ENCODE peak calls at places on chromosomes 2 and 18, in eight cellular contexts. W is transverse colon, T is HepG2, A is spleen, C is H1, M is heart left ventricle, V is suprapubic skin, D is A549. S is an unnamed sample.

GRCh38 chr2:162111958-162112850 is 38.2 kb upstream of the DPP4 start:
- DNase-seq in M (no peak), V (no peak), W (no peak), D (no peak), C (no peak), T (peak; percentile 76), A (no peak), S (no peak)

GRCh38 chr2:26130763-26131162 is 42.1 kb upstream of the GAREM2 start:
- DNase-seq in C (no peak), T (no peak), V (no peak), W (no peak), D (no peak), A (no peak), M (no peak), S (no peak)

GRCh38 chr2:147560810-147561521 is 283.9 kb upstream of the ACVR2A start:
- DNase-seq in A (no peak), M (no peak), D (no peak), C (no peak), W (no peak), V (no peak), T (no peak), S (no peak)

GRCh38 chr2:212619954-212620353 is 81.4 kb upstream of the ERBB4 start:
- DNase-seq in T (no peak), W (no peak), D (no peak), A (no peak), M (no peak), C (no peak), V (no peak), S (no peak)

GRCh38 chr2:237651761-237652160 is 24.4 kb downstream of the LRRFIP1 start:
- DNase-seq in D (no peak), V (no peak), A (no peak), W (no peak), T (no peak), C (no peak), M (no peak), S (no peak)

GRCh38 chr2:178491612-178492011 is 11.4 kb downstream of the PLEKHA3 start:
- DNase-seq in W (no peak), M (no peak), D (no peak), T (no peak), V (no peak), A (no peak), C (no peak), S (no peak)

GRCh38 chr2:85062565-85062964 is 70.6 kb upstream of the TCF7L1 start:
- DNase-seq in W (no peak), A (no peak), M (no peak), V (no peak), T (no peak), C (no peak), D (no peak), S (no peak)

GRCh38 chr2:154375625-154376020 is 322.9 kb upstream of the KCNJ3 start:
- DNase-seq in A (no peak), C (no peak), V (no peak), M (no peak), T (peak; percentile 54), W (no peak), D (peak; percentile 9), S (no peak)

GRCh38 chr18:49041677-49042570 is 91.2 kb upstream of the SMAD7 start:
- DNase-seq in A (no peak), D (no peak), W (peak; percentile 67), V (no peak), C (no peak), T (peak; percentile 40), M (no peak), S (no peak)

GRCh38 chr2:235495373-235496238 is 1.8 kb downstream of the AGAP1 start:
- DNase-seq in M (no peak), T (no peak), W (no peak), A (no peak), C (no peak), V (no peak), D (no peak), S (no peak)

GRCh38 chr2:85804583-85804982 is 50.8 kb downstream of the ATOH8 start:
- DNase-seq in V (peak; percentile 13), C (no peak), M (no peak), T (no peak), D (peak; percentile 66), A (peak; percentile 49), W (peak; percentile 5), S (peak; percentile 66)

GRCh38 chr2:195899226-195899625 is 169.4 kb downstream of the DNAH7 start:
- DNase-seq in V (no peak), A (no peak), M (no peak), C (no peak), D (no peak), T (no peak), W (no peak), S (no peak)

GRCh38 chr18:9673296-9674251 is 34.5 kb upstream of the RAB31 start:
- DNase-seq in C (no peak), T (peak; percentile 86), W (peak; percentile 56), V (no peak), A (no peak), D (peak; percentile 94), M (no peak), S (peak; percentile 84)

GRCh38 chr2:107936427-107937359 is 49.6 kb upstream of the SLC5A7 start:
- DNase-seq in A (no peak), C (no peak), T (peak; percentile 10), V (no peak), M (no peak), W (no peak), D (no peak), S (no peak)

GRCh38 chr2:141534671-141535359 is 596.0 kb downstream of the LRP1B start:
- DNase-seq in M (no peak), T (no peak), A (no peak), W (no peak), C (no peak), D (no peak), V (no peak), S (no peak)

GRCh38 chr18:70454705-70455322 is 166.0 kb downstream of the SOCS6 start:
- DNase-seq in V (no peak), D (peak; percentile 38), C (no peak), A (no peak), T (peak; percentile 60), W (no peak), M (no peak), S (no peak)

GRCh38 chr2:169734172-169734847 is 678 bp downstream of the KLHL23 start:
- DNase-seq in M (no peak), W (peak; percentile 14), A (no peak), T (no peak), V (no peak), C (no peak), D (no peak), S (no peak)

GRCh38 chr2:197179744-197180498 is 130.7 kb downstream of the ANKRD44 start:
- DNase-seq in T (no peak), M (no peak), V (no peak), D (no peak), A (no peak), W (no peak), C (no peak), S (no peak)

GRCh38 chr2:239778042-239778811 is 246.9 kb downstream of the NDUFA10 start:
- DNase-seq in V (peak; percentile 76), C (no peak), W (no peak), M (no peak), A (peak; percentile 70), D (no peak), T (no peak), S (no peak)

GRCh38 chr2:144130551-144130950 is 389.4 kb downstream of the ZEB2 start:
- DNase-seq in V (no peak), W (no peak), A (no peak), T (no peak), M (no peak), C (no peak), D (no peak), S (no peak)

DNA sequence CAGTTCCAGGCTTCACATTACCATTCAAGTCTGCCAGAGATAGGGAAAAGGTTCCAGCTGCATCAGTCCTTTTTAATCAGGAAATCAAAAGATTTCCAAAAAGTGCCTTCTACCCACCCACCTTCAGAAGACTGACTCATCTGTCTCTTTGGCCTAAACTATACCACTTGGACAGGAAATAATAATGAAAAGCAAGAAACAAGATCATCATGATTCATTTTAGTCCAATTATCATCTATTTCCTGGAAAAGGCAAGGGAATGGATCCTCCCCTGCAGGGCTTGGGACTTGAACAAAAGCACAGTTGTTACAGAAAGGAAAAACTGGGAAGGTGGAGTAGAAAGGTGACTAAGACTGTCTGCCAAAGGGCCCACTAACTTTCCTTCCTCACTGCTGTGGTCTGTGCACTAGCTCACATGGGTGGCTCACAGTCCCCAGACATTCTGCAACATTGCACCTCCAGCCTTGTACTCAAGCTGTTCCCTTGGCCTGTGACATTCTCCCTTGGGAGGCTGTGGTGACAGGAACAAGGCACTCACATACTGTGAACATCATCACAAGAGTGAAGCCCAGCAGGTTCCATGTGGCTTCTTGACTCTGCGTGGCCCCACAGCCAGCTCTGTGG is 75.3 kb downstream of the VSNL1 start:
- DNase-seq in M (no peak), A (no peak), C (no peak), D (no peak), V (no peak), W (no peak), T (peak; percentile 30), S (no peak)
- TF ChIP-seq POLR2A in M (no peak), A (no peak), C (no peak), D (no peak), V (no peak), W (no peak), T (no peak), S (no peak)

GRCh38 chr2:219540784-219541504 is 2.7 kb downstream of the CHPF start:
- DNase-seq in M (no peak), C (no peak), A (no peak), W (no peak), T (no peak), D (no peak), V (no peak), S (no peak)
- H3K4me3 ChIP-seq in M (no peak overlapping the region), C (no peak overlapping the region), A (no peak overlapping the region), W (no peak overlapping the region), T (no peak overlapping the region), D (no peak overlapping the region), V (no peak overlapping the region), S (no peak overlapping the region)

DNA sequence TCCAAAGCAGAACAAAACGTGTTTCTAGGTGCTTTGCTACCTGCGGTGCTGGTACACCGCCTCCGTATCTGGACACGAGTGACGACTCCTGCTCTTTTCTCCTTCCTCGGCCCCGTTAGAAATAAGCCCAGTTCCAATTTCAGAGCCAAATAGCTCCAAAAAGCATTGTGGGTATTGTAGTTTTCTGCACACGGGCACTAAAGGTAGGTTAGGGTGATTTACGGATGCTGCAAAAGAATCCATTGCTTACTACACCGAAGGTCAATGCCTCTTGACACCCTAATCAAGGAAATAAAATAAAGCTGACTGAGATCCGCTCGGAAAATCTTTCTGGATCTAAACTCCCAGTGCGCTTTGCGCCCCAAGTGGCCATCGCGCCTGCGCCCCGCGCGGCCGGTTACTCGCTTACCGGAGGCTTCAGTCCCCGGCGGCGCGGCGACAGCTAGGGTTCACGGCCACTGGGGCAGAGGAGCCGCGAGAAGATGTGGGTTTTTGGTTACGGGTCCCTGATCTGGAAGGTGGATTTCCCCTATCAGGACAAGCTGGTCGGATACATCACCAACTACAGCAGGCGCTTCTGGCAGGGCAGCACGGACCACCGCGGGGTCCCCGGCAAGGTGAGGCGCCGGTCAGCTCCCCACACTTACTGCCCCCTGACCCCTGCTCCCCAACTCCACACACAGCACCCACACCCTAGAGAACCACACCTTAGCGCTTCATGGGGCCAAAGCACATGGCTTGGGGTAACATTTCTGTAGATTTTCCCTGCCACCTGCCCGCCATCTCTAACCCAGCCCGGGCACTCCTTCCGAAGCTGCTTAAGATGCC is at the start of gene CHAC2:
- DNase-seq in V (peak; percentile 92), C (no peak), M (peak; percentile 93), W (peak; percentile 90), A (peak; percentile 97), T (peak; percentile 81), D (peak; percentile 83), S (peak; percentile 96)
- TF ChIP-seq CTCF in V (no peak), C (no peak), M (peak; percentile 39), W (peak; percentile 56), A (peak; percentile 75), T (peak; percentile 46), D (no peak), S (peak; percentile 37)

GRCh38 chr2:64839844-64840243 is 149.4 kb upstream of the SLC1A4 start:
- DNase-seq in T (no peak), V (no peak), M (no peak), A (peak; percentile 86), C (no peak), D (no peak), W (peak; percentile 21), S (no peak)
- TF ChIP-seq POLR2A in T (no peak), V (no peak), M (no peak), A (no peak), C (no peak), D (no peak), W (no peak), S (no peak)

S was measured in lower leg skin.